ENCODE peak calls at places on chromosomes 5 and 9, in seven cellular contexts. One of them, this sample, is unnamed.

GRCh38 chr9:125902224-125902623 is 155.1 kb downstream of the PBX3 start:
- DNase-seq in mesothelial cell of epicardium: no peak
- DNase-seq in uterus: no peak
- DNase-seq in tibial nerve: no peak
- DNase-seq in neural crest cell: no peak
- DNase-seq in fibroblast of pulmonary artery: no peak
- DNase-seq in CD8-positive, alpha-beta T cell: no peak
- DNase-seq in this sample: no peak

GRCh38 chr5:56011835-56012234 is 17.1 kb upstream of the IL6ST start:
- DNase-seq in tibial nerve: no peak
- DNase-seq in mesothelial cell of epicardium: no peak
- DNase-seq in neural crest cell: no peak
- DNase-seq in fibroblast of pulmonary artery: peak; percentile 92
- DNase-seq in CD8-positive, alpha-beta T cell: no peak
- DNase-seq in uterus: no peak
- DNase-seq in this sample: no peak

GRCh38 chr9:129803679-129804065 is 688 bp downstream of the TOR1B start:
- DNase-seq in CD8-positive, alpha-beta T cell: no peak
- DNase-seq in neural crest cell: no peak
- DNase-seq in fibroblast of pulmonary artery: no peak
- DNase-seq in mesothelial cell of epicardium: no peak
- DNase-seq in tibial nerve: no peak
- DNase-seq in uterus: no peak
- DNase-seq in this sample: no peak

GRCh38 chr5:68960961-68961360 is 132.9 kb upstream of the SLC30A5 start:
- DNase-seq in neural crest cell: no peak
- DNase-seq in CD8-positive, alpha-beta T cell: no peak
- DNase-seq in tibial nerve: no peak
- DNase-seq in mesothelial cell of epicardium: no peak
- DNase-seq in fibroblast of pulmonary artery: no peak
- DNase-seq in uterus: no peak
- DNase-seq in this sample: no peak

GRCh38 chr5:154740957-154741356 is 14.2 kb upstream of the LARP1 start:
- DNase-seq in CD8-positive, alpha-beta T cell: no peak
- DNase-seq in tibial nerve: no peak
- DNase-seq in mesothelial cell of epicardium: no peak
- DNase-seq in fibroblast of pulmonary artery: no peak
- DNase-seq in uterus: peak; percentile 47
- DNase-seq in neural crest cell: no peak
- DNase-seq in this sample: no peak

GRCh38 chr9:113548221-113549041 is 84.9 kb downstream of the RGS3 start:
- DNase-seq in mesothelial cell of epicardium: no peak
- DNase-seq in uterus: no peak
- DNase-seq in CD8-positive, alpha-beta T cell: no peak
- DNase-seq in fibroblast of pulmonary artery: peak; percentile 84
- DNase-seq in neural crest cell: no peak
- DNase-seq in tibial nerve: no peak
- DNase-seq in this sample: no peak

GRCh38 chr5:72347801-72348305 is 27.7 kb downstream of the PTCD2 start:
- DNase-seq in neural crest cell: no peak
- DNase-seq in tibial nerve: no peak
- DNase-seq in uterus: no peak
- DNase-seq in mesothelial cell of epicardium: no peak
- DNase-seq in fibroblast of pulmonary artery: peak; percentile 98
- DNase-seq in CD8-positive, alpha-beta T cell: no peak
- DNase-seq in this sample: no peak

GRCh38 chr5:2574155-2574554 is 177.3 kb downstream of the IRX2 start:
- DNase-seq in fibroblast of pulmonary artery: no peak
- DNase-seq in mesothelial cell of epicardium: no peak
- DNase-seq in uterus: no peak
- DNase-seq in CD8-positive, alpha-beta T cell: no peak
- DNase-seq in tibial nerve: no peak
- DNase-seq in neural crest cell: no peak
- DNase-seq in this sample: no peak

GRCh38 chr5:95923918-95924559 is 37.6 kb downstream of the ELL2 start:
- DNase-seq in mesothelial cell of epicardium: no peak
- DNase-seq in neural crest cell: no peak
- DNase-seq in tibial nerve: no peak
- DNase-seq in CD8-positive, alpha-beta T cell: no peak
- DNase-seq in fibroblast of pulmonary artery: no peak
- DNase-seq in uterus: no peak
- DNase-seq in this sample: no peak

GRCh38 chr9:134777153-134777552 is 103.5 kb upstream of the FCN2 start:
- DNase-seq in mesothelial cell of epicardium: no peak
- DNase-seq in uterus: no peak
- DNase-seq in tibial nerve: no peak
- DNase-seq in fibroblast of pulmonary artery: no peak
- DNase-seq in neural crest cell: no peak
- DNase-seq in CD8-positive, alpha-beta T cell: no peak
- DNase-seq in this sample: no peak

GRCh38 chr5:124414973-124415372 is 331.5 kb downstream of the ZNF608 start:
- DNase-seq in fibroblast of pulmonary artery: no peak
- DNase-seq in tibial nerve: no peak
- DNase-seq in mesothelial cell of epicardium: no peak
- DNase-seq in uterus: no peak
- DNase-seq in CD8-positive, alpha-beta T cell: no peak
- DNase-seq in neural crest cell: no peak
- DNase-seq in this sample: no peak

GRCh38 chr9:38062498-38063362 is 6.3 kb downstream of the SHB start:
- DNase-seq in tibial nerve: no peak
- DNase-seq in fibroblast of pulmonary artery: peak; percentile 62
- DNase-seq in neural crest cell: no peak
- DNase-seq in uterus: no peak
- DNase-seq in mesothelial cell of epicardium: no peak
- DNase-seq in CD8-positive, alpha-beta T cell: no peak
- DNase-seq in this sample: no peak

GRCh38 chr9:98192503-98193335 is at the start of gene CORO2A:
- DNase-seq in fibroblast of pulmonary artery: peak; percentile 61
- DNase-seq in neural crest cell: peak; percentile 62
- DNase-seq in mesothelial cell of epicardium: peak; percentile 57
- DNase-seq in CD8-positive, alpha-beta T cell: peak; percentile 61
- DNase-seq in uterus: peak; percentile 49
- DNase-seq in tibial nerve: peak; percentile 42
- DNase-seq in this sample: peak; percentile 90

GRCh38 chr9:125744616-125745387 is 2.4 kb upstream of the PBX3 start:
- DNase-seq in neural crest cell: no peak
- DNase-seq in tibial nerve: no peak
- DNase-seq in fibroblast of pulmonary artery: no peak
- DNase-seq in uterus: no peak
- DNase-seq in CD8-positive, alpha-beta T cell: no peak
- DNase-seq in mesothelial cell of epicardium: no peak
- DNase-seq in this sample: no peak

GRCh38 chr5:65749956-65750355 is 28.0 kb downstream of the NLN start:
- DNase-seq in uterus: no peak
- DNase-seq in neural crest cell: no peak
- DNase-seq in tibial nerve: no peak
- DNase-seq in CD8-positive, alpha-beta T cell: no peak
- DNase-seq in mesothelial cell of epicardium: no peak
- DNase-seq in fibroblast of pulmonary artery: no peak
- DNase-seq in this sample: no peak

GRCh38 chr5:59673438-59674058 is 220.0 kb downstream of the PDE4D start:
- DNase-seq in tibial nerve: no peak
- DNase-seq in uterus: no peak
- DNase-seq in mesothelial cell of epicardium: no peak
- DNase-seq in CD8-positive, alpha-beta T cell: no peak
- DNase-seq in fibroblast of pulmonary artery: peak; percentile 74
- DNase-seq in neural crest cell: no peak
- DNase-seq in this sample: no peak

DNA sequence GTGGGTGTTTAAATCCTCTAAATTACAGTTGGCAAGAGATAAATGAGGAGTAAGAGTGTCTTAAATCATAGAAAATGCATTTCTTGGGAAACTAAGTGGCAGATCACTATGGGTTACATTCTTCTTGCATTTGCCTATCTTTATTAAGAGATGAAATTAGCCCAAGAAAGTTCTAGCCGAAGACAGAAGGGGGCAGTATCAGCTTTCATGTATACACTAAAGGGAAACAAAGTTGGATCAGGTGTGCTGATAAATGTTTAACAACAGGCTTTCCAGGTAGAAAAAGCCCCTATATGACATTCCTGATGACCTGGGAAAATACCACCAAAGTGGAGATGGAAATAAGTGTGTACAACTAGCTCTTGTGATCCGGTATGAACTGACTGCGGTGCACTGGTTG is 81.9 kb upstream of the TLR4 start:
- DNase-seq in neural crest cell: no peak
- DNase-seq in fibroblast of pulmonary artery: no peak
- DNase-seq in tibial nerve: no peak
- DNase-seq in mesothelial cell of epicardium: no peak
- DNase-seq in uterus: no peak
- DNase-seq in CD8-positive, alpha-beta T cell: no peak
- DNase-seq in this sample: no peak
- TF ChIP-seq CTCF in neural crest cell: peak; percentile 18
- TF ChIP-seq CTCF in fibroblast of pulmonary artery: no peak
- TF ChIP-seq CTCF in tibial nerve: no peak
- TF ChIP-seq CTCF in mesothelial cell of epicardium: no peak
- TF ChIP-seq CTCF in uterus: no peak
- TF ChIP-seq CTCF in CD8-positive, alpha-beta T cell: no peak
- TF ChIP-seq CTCF in this sample: no peak

DNA sequence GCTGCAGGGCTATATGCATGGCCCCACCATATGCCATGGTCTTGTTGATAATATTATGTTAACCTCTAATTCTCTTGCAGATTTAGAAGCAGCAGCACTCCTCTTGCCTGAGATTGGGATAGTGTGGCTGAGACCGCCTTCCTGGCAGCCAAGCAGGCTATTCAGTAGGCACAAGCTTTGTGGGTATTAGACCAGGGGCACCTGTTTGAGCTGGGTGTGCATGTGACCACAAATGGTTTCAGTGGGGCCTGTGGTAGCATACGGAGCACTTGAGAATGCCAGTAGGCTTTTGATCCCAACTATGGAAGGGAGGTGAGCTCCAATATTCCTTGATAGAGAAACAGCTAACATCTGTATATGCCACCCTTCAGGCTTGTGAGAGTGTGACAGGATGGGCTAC is 625.1 kb upstream of the NUDT12 start:
- DNase-seq in tibial nerve: no peak
- DNase-seq in CD8-positive, alpha-beta T cell: no peak
- DNase-seq in mesothelial cell of epicardium: no peak
- DNase-seq in fibroblast of pulmonary artery: no peak
- DNase-seq in neural crest cell: no peak
- DNase-seq in uterus: no peak
- DNase-seq in this sample: no peak
- TF ChIP-seq CTCF in tibial nerve: no peak
- TF ChIP-seq CTCF in CD8-positive, alpha-beta T cell: no peak
- TF ChIP-seq CTCF in mesothelial cell of epicardium: no peak
- TF ChIP-seq CTCF in fibroblast of pulmonary artery: no peak
- TF ChIP-seq CTCF in neural crest cell: no peak
- TF ChIP-seq CTCF in uterus: no peak
- TF ChIP-seq CTCF in this sample: no peak

DNA sequence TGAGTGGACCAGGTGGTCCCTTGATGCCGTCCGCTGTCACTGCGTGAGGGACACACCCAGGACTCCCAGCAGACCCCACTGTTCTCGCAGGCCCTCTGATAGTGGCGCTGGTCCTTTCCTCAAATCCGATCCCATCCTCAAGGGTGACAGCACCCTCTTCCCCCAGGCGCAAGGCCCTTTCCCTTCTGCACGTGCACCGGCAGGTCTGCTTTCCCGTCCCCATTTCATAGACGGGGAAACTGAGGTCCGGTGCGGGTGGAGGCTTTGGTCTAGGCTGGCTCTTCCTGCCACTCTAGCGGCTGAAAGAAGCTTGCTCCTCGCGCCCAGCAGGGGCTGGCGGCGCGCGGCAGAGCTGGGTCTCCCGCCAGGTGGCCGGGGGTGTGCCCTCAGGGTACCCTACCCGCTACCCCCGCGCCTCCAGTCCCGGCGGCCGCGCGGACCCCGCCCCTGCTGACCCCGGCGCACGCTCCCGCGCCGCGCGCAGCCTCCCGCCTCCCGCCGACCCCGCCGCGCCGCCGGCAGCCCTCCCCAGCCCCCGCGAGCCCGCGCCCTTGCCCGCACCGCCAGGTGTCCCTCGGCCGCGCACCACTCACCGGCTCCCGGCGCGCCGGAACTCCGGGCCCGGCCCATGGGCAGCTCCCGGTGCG is 453 bp downstream of the RASGEF1C start:
- DNase-seq in uterus: no peak
- DNase-seq in CD8-positive, alpha-beta T cell: no peak
- DNase-seq in mesothelial cell of epicardium: no peak
- DNase-seq in fibroblast of pulmonary artery: no peak
- DNase-seq in tibial nerve: no peak
- DNase-seq in neural crest cell: peak; percentile 29
- DNase-seq in this sample: peak; percentile 34
- TF ChIP-seq CTCF in uterus: no peak
- TF ChIP-seq CTCF in CD8-positive, alpha-beta T cell: no peak
- TF ChIP-seq CTCF in mesothelial cell of epicardium: no peak
- TF ChIP-seq CTCF in fibroblast of pulmonary artery: peak; percentile 18
- TF ChIP-seq CTCF in tibial nerve: no peak
- TF ChIP-seq CTCF in neural crest cell: peak; percentile 28
- TF ChIP-seq CTCF in this sample: no peak

GRCh38 chr5:5887818-5888217 is 465.3 kb downstream of the ICE1 start:
- DNase-seq in neural crest cell: no peak
- DNase-seq in tibial nerve: no peak
- DNase-seq in uterus: no peak
- DNase-seq in fibroblast of pulmonary artery: no peak
- DNase-seq in CD8-positive, alpha-beta T cell: no peak
- DNase-seq in mesothelial cell of epicardium: no peak
- DNase-seq in this sample: no peak

GRCh38 chr5:5886353-5886752 is 463.9 kb downstream of the ICE1 start:
- DNase-seq in mesothelial cell of epicardium: no peak
- DNase-seq in fibroblast of pulmonary artery: no peak
- DNase-seq in tibial nerve: no peak
- DNase-seq in neural crest cell: no peak
- DNase-seq in CD8-positive, alpha-beta T cell: no peak
- DNase-seq in uterus: no peak
- DNase-seq in this sample: no peak

GRCh38 chr5:5885782-5886181 is 463.3 kb downstream of the ICE1 start:
- DNase-seq in uterus: no peak
- DNase-seq in CD8-positive, alpha-beta T cell: no peak
- DNase-seq in mesothelial cell of epicardium: no peak
- DNase-seq in tibial nerve: no peak
- DNase-seq in fibroblast of pulmonary artery: no peak
- DNase-seq in neural crest cell: no peak
- DNase-seq in this sample: no peak

GRCh38 chr5:5884593-5884992 is 462.1 kb downstream of the ICE1 start:
- DNase-seq in neural crest cell: no peak
- DNase-seq in mesothelial cell of epicardium: no peak
- DNase-seq in tibial nerve: no peak
- DNase-seq in CD8-positive, alpha-beta T cell: no peak
- DNase-seq in fibroblast of pulmonary artery: no peak
- DNase-seq in uterus: no peak
- DNase-seq in this sample: no peak

DNA sequence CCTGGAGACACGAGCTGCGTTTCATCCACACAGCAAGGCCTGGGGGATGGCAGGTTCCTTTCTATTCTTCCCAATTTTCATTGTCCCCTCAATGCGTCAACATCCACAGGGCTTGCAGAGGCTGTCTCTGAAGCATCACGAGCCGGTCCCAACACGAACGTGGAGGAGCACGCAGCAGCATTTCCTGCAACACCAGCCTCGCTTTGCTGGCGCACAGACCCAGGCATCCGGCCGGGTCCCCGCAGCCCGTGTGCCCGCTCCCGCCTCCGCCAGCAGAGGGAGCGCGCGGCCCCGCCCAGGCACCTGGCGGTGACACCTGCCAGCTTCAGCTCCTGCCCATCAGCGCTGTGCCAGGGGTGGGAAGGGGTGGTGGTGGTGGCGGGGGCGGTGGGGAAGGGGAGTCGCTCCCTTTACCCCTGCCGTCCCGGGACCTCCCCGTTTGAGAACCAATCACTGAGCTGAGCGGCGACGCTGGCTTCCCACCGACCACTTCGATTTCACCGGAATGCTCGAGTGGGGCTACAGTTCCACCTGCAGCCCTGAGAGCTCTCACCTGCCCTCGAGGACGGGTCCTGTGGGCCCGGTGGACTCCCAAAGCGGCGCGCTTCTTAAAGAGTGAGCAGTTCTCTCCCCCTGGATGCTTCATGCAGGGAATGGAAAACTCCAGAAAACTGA is 464.5 kb downstream of the ICE1 start:
- DNase-seq in fibroblast of pulmonary artery: no peak
- DNase-seq in neural crest cell: peak; percentile 14
- DNase-seq in mesothelial cell of epicardium: no peak
- DNase-seq in CD8-positive, alpha-beta T cell: no peak
- DNase-seq in tibial nerve: no peak
- DNase-seq in uterus: no peak
- DNase-seq in this sample: peak; percentile 33
- TF ChIP-seq CTCF in fibroblast of pulmonary artery: no peak
- TF ChIP-seq CTCF in neural crest cell: peak; percentile 73
- TF ChIP-seq CTCF in mesothelial cell of epicardium: peak; percentile 67
- TF ChIP-seq CTCF in CD8-positive, alpha-beta T cell: no peak
- TF ChIP-seq CTCF in tibial nerve: no peak
- TF ChIP-seq CTCF in uterus: no peak
- TF ChIP-seq CTCF in this sample: peak; percentile 22

This sample was measured in D721Med.